ENCODE peak calls at places on chromosome 19, in nine cellular contexts. W is HFF-Myc; N is T-helper 1 cell; V is CD4-positive, alpha-beta T cell; R is WTC11; D is HFFc6; T is hypothalamus; L is AG09309; Q is fibroblast of lung. H is an unnamed sample.

GRCh38 chr19:3038214-3038613 is 9.1 kb upstream of the TLE2 start:
- DNase-seq in N (no peak), R (no peak), T (no peak), D (no peak), W (no peak), V (no peak), Q (no peak), L (no peak), H (no peak)

GRCh38 chr19:55600336-55601028 is 394 bp downstream of the ZNF524 start:
- DNase-seq in W (no peak), N (no peak), L (no peak), D (no peak), T (no peak), V (no peak), R (peak; percentile 88), Q (no peak), H (no peak)

GRCh38 chr19:17468302-17469091 is 1.8 kb upstream of the SLC27A1 start:
- DNase-seq in R (no peak), W (no peak), T (peak; percentile 17), L (no peak), N (no peak), D (no peak), Q (no peak), V (no peak), H (peak; percentile 74)

GRCh38 chr19:7916137-7916907 is 1.7 kb downstream of the TGFBR3L start:
- DNase-seq in W (no peak), V (peak; percentile 56), N (peak; percentile 46), T (no peak), L (no peak), Q (no peak), R (peak; percentile 60), D (peak; percentile 21), H (no peak)

GRCh38 chr19:46731007-46731501 is 14.1 kb upstream of the PRKD2 start:
- DNase-seq in Q (peak; percentile 91), R (no peak), L (peak; percentile 63), N (no peak), V (no peak), D (peak; percentile 92), T (no peak), W (no peak), H (peak; percentile 62)

GRCh38 chr19:55644191-55644833 is 863 bp downstream of the ZNF581 start:
- DNase-seq in Q (no peak), T (no peak), W (no peak), D (no peak), V (no peak), N (no peak), L (no peak), R (no peak), H (no peak)

GRCh38 chr19:48878219-48879024 is 6.2 kb downstream of the PPP1R15A start:
- DNase-seq in Q (peak; percentile 63), W (no peak), V (no peak), L (no peak), T (no peak), N (no peak), D (no peak), R (no peak), H (no peak)

GRCh38 chr19:50181121-50181520 is 18.0 kb upstream of the IZUMO2 start:
- DNase-seq in V (no peak), T (no peak), L (no peak), Q (no peak), D (no peak), W (no peak), N (no peak), R (no peak), H (no peak)

GRCh38 chr19:1066748-1067340 is at the start of gene ARHGAP45:
- DNase-seq in N (peak; percentile 75), L (no peak), V (peak; percentile 87), R (peak; percentile 49), Q (no peak), D (no peak), W (no peak), T (no peak), H (no peak)

GRCh38 chr19:17324357-17325114 is 10.1 kb downstream of the ANO8 start:
- DNase-seq in L (no peak), V (no peak), N (no peak), R (no peak), D (no peak), T (no peak), Q (no peak), W (no peak), H (no peak)

GRCh38 chr19:2315818-2316353 is 7.9 kb upstream of the LINGO3 start:
- DNase-seq in N (no peak), W (no peak), V (no peak), L (no peak), R (peak; percentile 82), T (peak; percentile 27), Q (peak; percentile 63), D (peak; percentile 39), H (peak; percentile 60)

GRCh38 chr19:57664269-57665127 is 4.2 kb upstream of the ZSCAN4 start:
- DNase-seq in Q (peak; percentile 52), W (peak; percentile 4), D (peak; percentile 12), T (peak; percentile 5), N (no peak), R (peak; percentile 67), V (peak; percentile 34), L (no peak), H (peak; percentile 56)

GRCh38 chr19:12669272-12670158 is 2.9 kb downstream of the WDR83 start:
- DNase-seq in L (peak; percentile 37), V (peak; percentile 75), T (peak; percentile 68), W (peak; percentile 47), N (peak; percentile 59), Q (peak; percentile 91), R (peak; percentile 59), D (peak; percentile 68), H (peak; percentile 83)

GRCh38 chr19:1230585-1231489 is 7.0 kb downstream of the CBARP start:
- DNase-seq in T (no peak), V (no peak), D (no peak), R (no peak), Q (no peak), W (no peak), L (no peak), N (no peak), H (no peak)

GRCh38 chr19:41218615-41219507 is at the start of gene AXL:
- DNase-seq in D (peak; percentile 79), L (peak; percentile 56), W (peak; percentile 59), T (peak; percentile 45), Q (peak; percentile 89), N (no peak), R (peak; percentile 82), V (no peak), H (peak; percentile 95)